ENCODE peak calls at places on chromosomes 7 and 10, in five cellular contexts. B is hypothalamus, J is fibroblast of the conjunctiva, Y is EL, W is coronary artery. X is an unnamed sample.

GRCh38 chr7:103343758-103344452 is 662 bp downstream of the DNAJC2 start:
- DNase-seq in B (no peak), J (no peak), Y (peak), W (no peak), X (no peak)

GRCh38 chr7:20219446-20220292 is 2.5 kb upstream of the MACC1 start:
- DNase-seq in B (no peak), J (peak), Y (peak), W (peak), X (peak)

GRCh38 chr10:43965033-43965917 is 316.6 kb upstream of the ZNF32 start:
- DNase-seq in B (no peak), J (no peak), Y (peak), W (peak), X (peak)

GRCh38 chr7:28410628-28411578 is 1.4 kb upstream of the CREB5 start:
- DNase-seq in B (no peak), J (no peak), Y (peak), W (peak), X (peak)

GRCh38 chr7:53473371-53473770 is 437.9 kb downstream of the POM121L12 start:
- DNase-seq in B (no peak), J (no peak), Y (no peak), W (no peak), X (no peak)

GRCh38 chr10:100239851-100240250 is 10.5 kb upstream of the CHUK start:
- DNase-seq in B (no peak), J (no peak), Y (no peak), W (no peak), X (no peak)

GRCh38 chr7:44163591-44163990 is 22.5 kb upstream of the MYL7 start:
- DNase-seq in B (no peak), J (no peak), Y (peak), W (peak), X (no peak)

GRCh38 chr10:127922675-127923366 is 15.9 kb downstream of the PTPRE start:
- DNase-seq in B (peak), J (peak), Y (peak), W (peak), X (peak)

GRCh38 chr7:127253289-127254162 is 785 bp upstream of the GRM8 start:
- DNase-seq in B (peak), J (peak), Y (peak), W (no peak), X (peak)

GRCh38 chr7:22399091-22399490 is 42.1 kb upstream of the RAPGEF5 start:
- DNase-seq in B (no peak), J (no peak), Y (no peak), W (no peak), X (no peak)

GRCh38 chr10:133336131-133337078 is at the start of gene CALY:
- DNase-seq in B (peak), J (no peak), Y (no peak), W (no peak), X (no peak)

GRCh38 chr7:3092468-3092867 is 48.8 kb upstream of the CARD11 start:
- DNase-seq in B (no peak), J (no peak), Y (no peak), W (no peak), X (peak)

GRCh38 chr7:2607122-2607912 is 24.5 kb upstream of the TTYH3 start:
- DNase-seq in B (no peak), J (no peak), Y (no peak), W (no peak), X (peak)

GRCh38 chr7:147498081-147498480 is 1092.5 kb upstream of the C7orf33 start:
- DNase-seq in B (no peak), J (no peak), Y (no peak), W (no peak), X (no peak)

GRCh38 chr7:144834516-144835165 is 1.2 kb downstream of the TPK1 start:
- DNase-seq in B (no peak), J (no peak), Y (no peak), W (no peak), X (peak)

GRCh38 chr10:15528478-15529239 is 157.6 kb upstream of the FAM171A1 start:
- DNase-seq in B (no peak), J (no peak), Y (no peak), W (no peak), X (no peak)

X was measured in heart right ventricle.